ENCODE peak calls at places on chromosomes 3 and 15, in eight cellular contexts. J is stimulated activated CD8-positive, alpha-beta memory T cell treated with anti-CD3 and anti-CD28 coated beads, Interleukin-12 subunit alpha, Interleukin-12 subunit beta, amount 100 ng/mL, for 1 hour; G is pulmonary artery endothelial cell; I is NCI-H69; V is heart left ventricle; M is activated T-helper 9 cell treated with anti-CD3 and anti-CD28 coated beads, Interleukin-2, amount 50 U/mL, for 16 hours; S is AG09309; Q is effector CD4-positive, alpha-beta T cell. E is an unnamed sample.

GRCh38 chr3:24688446-24689148 is 193.9 kb upstream of the THRB start:
- DNase-seq in J (no peak), G (no peak), I (no peak), V (no peak), M (no peak), S (no peak), Q (no peak), E (no peak)

GRCh38 chr3:117622130-117622841 is 912.7 kb downstream of the TUSC7 start:
- DNase-seq in J (no peak), G (peak; percentile 81), I (no peak), V (no peak), M (no peak), S (peak; percentile 32), Q (no peak), E (peak; percentile 89)

GRCh38 chr15:43544266-43544665 is 26.9 kb downstream of the MAP1A start:
- DNase-seq in J (no peak), G (no peak), I (no peak), V (no peak), M (no peak), S (no peak), Q (no peak), E (no peak)

GRCh38 chr3:140206196-140207040 is 271.4 kb downstream of the CLSTN2 start:
- DNase-seq in J (no peak), G (no peak), I (peak; percentile 68), V (no peak), M (no peak), S (no peak), Q (no peak), E (no peak)

GRCh38 chr15:63538876-63539275 is 34.5 kb downstream of the USP3 start:
- DNase-seq in J (no peak), G (no peak), I (no peak), V (no peak), M (no peak), S (no peak), Q (no peak), E (no peak)

GRCh38 chr15:59011262-59011947 is 23.9 kb downstream of the RNF111 start:
- DNase-seq in J (no peak), G (no peak), I (no peak), V (no peak), M (no peak), S (no peak), Q (no peak), E (no peak)

GRCh38 chr15:96477227-96477626 is 146.7 kb downstream of the NR2F2 start:
- DNase-seq in J (no peak), G (no peak), I (no peak), V (no peak), M (no peak), S (no peak), Q (no peak), E (no peak)

GRCh38 chr3:53077476-53078220 is 31.8 kb upstream of the SFMBT1 start:
- DNase-seq in J (no peak), G (no peak), I (no peak), V (no peak), M (no peak), S (no peak), Q (no peak), E (no peak)

GRCh38 chr3:50786631-50787030 is 111.9 kb downstream of the DOCK3 start:
- DNase-seq in J (no peak), G (no peak), I (no peak), V (no peak), M (no peak), S (no peak), Q (no peak), E (no peak)

GRCh38 chr3:128012050-128012449 is 40.2 kb upstream of the SEC61A1 start:
- DNase-seq in J (no peak), G (no peak), I (no peak), V (no peak), M (no peak), S (no peak), Q (no peak), E (no peak)

GRCh38 chr15:29140475-29141172 is 129.0 kb downstream of the NSMCE3 start:
- DNase-seq in J (no peak), G (no peak), I (peak; percentile 94), V (no peak), M (no peak), S (no peak), Q (no peak), E (no peak)

GRCh38 chr3:4674216-4674615 is 181.1 kb downstream of the ITPR1 start:
- DNase-seq in J (no peak), G (no peak), I (no peak), V (no peak), M (no peak), S (peak; percentile 42), Q (no peak), E (no peak)

GRCh38 chr3:192907784-192908183 is 9.9 kb downstream of the MB21D2 start:
- DNase-seq in J (no peak), G (no peak), I (no peak), V (no peak), M (no peak), S (no peak), Q (no peak), E (no peak)

GRCh38 chr15:89874926-89875564 is 18.7 kb downstream of the AP3S2 start:
- DNase-seq in J (peak; percentile 70), G (no peak), I (peak; percentile 63), V (peak; percentile 79), M (peak; percentile 68), S (peak; percentile 23), Q (peak; percentile 72), E (no peak)

GRCh38 chr3:188465311-188465710 is 311.4 kb downstream of the LPP start:
- DNase-seq in J (no peak), G (no peak), I (no peak), V (no peak), M (no peak), S (no peak), Q (no peak), E (no peak)

E was measured in glomerular endothelial cell.